ENCODE peak calls at places on chromosomes 2 and 18, in ten cellular contexts. B is neuronal stem cell; J is stomach; T is CD4-positive, alpha-beta memory T cell; N is SK-N-SH; C is body of pancreas; G is Panc1; S is right atrium auricular region; A is aorta; P is effector memory CD4-positive, alpha-beta T cell. E is an unnamed sample. For H3K9me3, the result is how much of the 10 kb centered on the place peaks cover.

GRCh38 chr2:190534310-190535118 is at the start of gene NEMP2:
- DNase-seq in B (peak), J (peak), T (peak), N (peak), C (peak), G (peak), S (peak), A (peak), P (peak), E (no peak)

GRCh38 chr2:239951825-239952224 is 73.3 kb downstream of the NDUFA10 start:
- DNase-seq in B (no peak), J (no peak), T (no peak), N (no peak), C (no peak), G (no peak), S (no peak), A (peak), P (no peak), E (no peak)

GRCh38 chr2:121338281-121338680 is 53.3 kb upstream of the TFCP2L1 start:
- DNase-seq in B (no peak), J (no peak), T (no peak), N (no peak), C (no peak), G (no peak), S (no peak), A (no peak), P (no peak), E (no peak)

GRCh38 chr18:48866028-48866733 is 84.6 kb downstream of the SMAD7 start:
- DNase-seq in B (no peak), J (peak), T (no peak), N (peak), C (peak), G (no peak), S (no peak), A (peak), P (no peak), E (peak)

GRCh38 chr18:833197-833596 is 21.2 kb upstream of the YES1 start:
- DNase-seq in B (no peak), J (no peak), T (no peak), N (no peak), C (no peak), G (no peak), S (no peak), A (no peak), P (no peak), E (no peak)

GRCh38 chr18:45166341-45167108 is 448.8 kb upstream of the SLC14A2 start:
- DNase-seq in B (no peak), J (no peak), T (no peak), N (no peak), C (no peak), G (no peak), S (no peak), A (no peak), P (no peak), E (no peak)

GRCh38 chr2:183162362-183162761 is 38.1 kb downstream of the NUP35 start:
- DNase-seq in B (no peak), J (no peak), T (no peak), N (no peak), C (no peak), G (no peak), S (no peak), A (no peak), P (no peak), E (peak)

GRCh38 chr2:216351172-216351925 is 20.9 kb downstream of the MARCHF4 start:
- DNase-seq in B (no peak), J (no peak), T (no peak), N (no peak), C (no peak), G (no peak), S (no peak), A (no peak), P (no peak), E (no peak)

GRCh38 chr2:96147593-96148201 is 2.5 kb upstream of the DUSP2 start:
- DNase-seq in B (no peak), J (no peak), T (no peak), N (peak), C (no peak), G (no peak), S (no peak), A (peak), P (no peak), E (no peak)

GRCh38 chr18:77374106-77374505 is 124.5 kb downstream of the GALR1 start:
- DNase-seq in B (no peak), J (no peak), T (no peak), N (no peak), C (no peak), G (no peak), S (no peak), A (no peak), P (no peak), E (no peak)

GRCh38 chr18:35522130-35522959 is 24.6 kb upstream of the INO80C start:
- DNase-seq in B (no peak), J (no peak), T (no peak), N (no peak), C (no peak), G (no peak), S (no peak), A (no peak), P (no peak), E (no peak)

GRCh38 chr2:96528680-96529375 is 7.7 kb upstream of the ARID5A start:
- DNase-seq in B (no peak), J (no peak), T (no peak), N (no peak), C (no peak), G (no peak), S (no peak), A (peak), P (no peak), E (no peak)

GRCh38 chr2:58734365-58734764 is 493.2 kb upstream of the FANCL start:
- DNase-seq in B (no peak), J (no peak), T (no peak), N (no peak), C (no peak), G (peak), S (no peak), A (no peak), P (no peak), E (no peak)

GRCh38 chr2:163641986-163642385 is 93.8 kb downstream of the FIGN start:
- DNase-seq in B (no peak), J (no peak), T (no peak), N (no peak), C (no peak), G (no peak), S (no peak), A (no peak), P (no peak), E (no peak)

GRCh38 chr18:59502222-59502898 is 143.3 kb upstream of the LMAN1 start:
- DNase-seq in B (no peak), J (no peak), T (no peak), N (no peak), C (no peak), G (no peak), S (peak), A (no peak), P (no peak), E (peak)
- H3K27ac ChIP-seq in B (no peak), J (no peak), T (no peak), N (peak), C (no peak), G (no peak), S (peak), A (no peak), P (no peak), E (peak)

DNA sequence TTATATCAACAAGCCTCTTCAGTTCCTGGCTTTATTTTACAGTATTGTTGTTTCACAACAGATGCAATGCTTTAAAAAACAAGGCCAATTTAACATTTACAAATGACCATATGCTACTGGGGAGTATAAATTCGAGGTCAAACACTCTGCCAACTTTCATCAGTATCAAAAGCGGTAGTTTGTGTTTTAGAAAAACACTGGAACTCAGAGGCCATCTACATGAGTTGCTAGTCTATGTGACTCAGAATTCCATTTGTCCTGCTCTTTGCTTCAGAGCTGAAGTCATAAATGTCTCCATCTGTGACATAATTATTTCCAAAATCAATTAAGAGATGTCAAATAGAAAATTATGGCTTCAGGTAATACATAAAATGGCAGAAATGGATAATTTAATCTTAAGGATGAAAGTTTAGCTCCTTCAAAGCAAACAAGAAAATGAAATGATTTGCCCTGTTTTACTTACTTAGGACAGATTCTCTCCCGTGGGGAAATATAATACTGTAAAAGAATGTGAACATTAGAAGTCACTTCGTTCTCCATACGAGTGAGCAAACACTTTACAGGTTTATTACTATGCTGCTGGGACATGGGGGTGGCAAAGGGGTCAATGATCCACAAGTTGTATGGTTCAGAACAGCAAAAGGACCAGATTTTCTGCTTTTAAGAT is 3.7 kb downstream of the MEX3C start:
- DNase-seq in B (no peak), J (no peak), T (no peak), N (no peak), C (no peak), G (no peak), S (no peak), A (no peak), P (no peak), E (no peak)
- H3K4me3 ChIP-seq in B (no peak), J (peak), T (peak), N (peak), C (no peak), G (no peak), S (no peak), A (no peak), P (peak), E (peak)

GRCh38 chr2:217618744-217619143 is 384.1 kb downstream of the TNS1 start:
- DNase-seq in B (no peak), J (no peak), T (no peak), N (no peak), C (no peak), G (no peak), S (no peak), A (no peak), P (no peak), E (no peak)

GRCh38 chr2:217622664-217623063 is 380.1 kb downstream of the TNS1 start:
- DNase-seq in B (peak), J (no peak), T (no peak), N (no peak), C (no peak), G (no peak), S (no peak), A (no peak), P (no peak), E (no peak)

GRCh38 chr2:217623513-217623912 is 379.3 kb downstream of the TNS1 start:
- DNase-seq in B (no peak), J (no peak), T (no peak), N (no peak), C (no peak), G (no peak), S (no peak), A (no peak), P (no peak), E (no peak)

GRCh38 chr2:217622205-217622621 is 380.6 kb downstream of the TNS1 start:
- DNase-seq in B (peak), J (no peak), T (no peak), N (peak), C (no peak), G (no peak), S (no peak), A (no peak), P (no peak), E (peak)

GRCh38 chr2:217621391-217621801 is 381.4 kb downstream of the TNS1 start:
- DNase-seq in B (no peak), J (no peak), T (no peak), N (no peak), C (no peak), G (no peak), S (no peak), A (no peak), P (no peak), E (no peak)
- H3K9me3 ChIP-seq in B (under half), J (under half), T (under half), N (under half), C (under half), G (under half), S (under half), A (under half), P (under half), E (under half)

GRCh38 chr2:160269365-160269764 is 69.3 kb upstream of the ITGB6 start:
- DNase-seq in B (no peak), J (no peak), T (no peak), N (no peak), C (no peak), G (no peak), S (no peak), A (no peak), P (no peak), E (no peak)
- H3K27ac ChIP-seq in B (peak), J (peak), T (no peak), N (no peak), C (peak), G (peak), S (peak), A (peak), P (peak), E (peak)

GRCh38 chr18:59305295-59305694 is 13.2 kb downstream of the CPLX4 start:
- DNase-seq in B (no peak), J (no peak), T (no peak), N (no peak), C (no peak), G (no peak), S (no peak), A (no peak), P (no peak), E (no peak)

GRCh38 chr18:59303656-59304055 is 14.8 kb downstream of the CPLX4 start:
- DNase-seq in B (no peak), J (no peak), T (no peak), N (no peak), C (no peak), G (no peak), S (no peak), A (no peak), P (no peak), E (no peak)

GRCh38 chr18:59303006-59303405 is 15.4 kb downstream of the CPLX4 start:
- DNase-seq in B (no peak), J (no peak), T (no peak), N (no peak), C (no peak), G (no peak), S (no peak), A (no peak), P (no peak), E (no peak)

GRCh38 chr18:59311631-59312030 is 6.8 kb downstream of the CPLX4 start:
- DNase-seq in B (no peak), J (no peak), T (no peak), N (no peak), C (no peak), G (no peak), S (no peak), A (no peak), P (no peak), E (no peak)

GRCh38 chr18:59308201-59309014 is 10.0 kb downstream of the CPLX4 start:
- DNase-seq in B (peak), J (peak), T (peak), N (peak), C (peak), G (peak), S (peak), A (peak), P (peak), E (peak)
- H3K4me3 ChIP-seq in B (no peak), J (peak), T (peak), N (peak), C (no peak), G (peak), S (no peak), A (no peak), P (peak), E (peak)

GRCh38 chr2:116444256-116444872 is 1370.1 kb upstream of the DDX18 start:
- DNase-seq in B (no peak), J (no peak), T (no peak), N (no peak), C (no peak), G (no peak), S (no peak), A (no peak), P (no peak), E (no peak)
- H3K9me3 ChIP-seq in B (under half), J (under half), T (under half), N (under half), C (under half), G (under half), S (under half), A (under half), P (under half), E (under half)

E was measured in AG04450.